ENCODE peak calls at places on chromosomes 3 and 15, in five cellular contexts. D is NCI-H345; U is posterior vena cava; Y is activated naive CD8-positive, alpha-beta T cell treated with anti-CD3 and anti-CD28 coated beads, Interleukin-2, amount 50 U/mL, for 24 hours; Z is activated T-helper 9 cell treated with anti-CD3 and anti-CD28 coated beads, Interleukin-2, amount 50 U/mL, for 16 hours. J is an unnamed sample.

GRCh38 chr3:170470063-170471006 is 51.7 kb downstream of the CLDN11 start:
- DNase-seq in D (peak; percentile 68), U (no peak), Y (no peak), Z (no peak), J (no peak)

GRCh38 chr3:152444029-152444641 is 175.4 kb downstream of the MBNL1 start:
- DNase-seq in D (no peak), U (no peak), Y (no peak), Z (no peak), J (peak; percentile 48)

GRCh38 chr3:188948658-188949400 is 222.9 kb upstream of the TPRG1 start:
- DNase-seq in D (no peak), U (no peak), Y (no peak), Z (no peak), J (no peak)

GRCh38 chr3:81769271-81769670 is 7.8 kb upstream of the GBE1 start:
- DNase-seq in D (no peak), U (no peak), Y (no peak), Z (no peak), J (no peak)

GRCh38 chr3:71450985-71451560 is 132.5 kb downstream of the FOXP1 start:
- DNase-seq in D (no peak), U (no peak), Y (no peak), Z (no peak), J (no peak)

GRCh38 chr3:43852066-43852465 is 161.3 kb downstream of the ABHD5 start:
- DNase-seq in D (no peak), U (no peak), Y (no peak), Z (no peak), J (no peak)

GRCh38 chr3:13400114-13400696 is 19.9 kb downstream of the NUP210 start:
- DNase-seq in D (no peak), U (no peak), Y (no peak), Z (no peak), J (no peak)

GRCh38 chr15:78873796-78874761 is 1.4 kb downstream of the MORF4L1 start:
- DNase-seq in D (no peak), U (no peak), Y (peak; percentile 26), Z (no peak), J (no peak)

GRCh38 chr3:190378240-190378891 is 9.6 kb upstream of the CLDN16 start:
- DNase-seq in D (no peak), U (no peak), Y (no peak), Z (no peak), J (no peak)

GRCh38 chr3:133455960-133456359 is 56.1 kb downstream of the BFSP2 start:
- DNase-seq in D (no peak), U (no peak), Y (no peak), Z (no peak), J (no peak)

GRCh38 chr3:183015185-183015584 is 34.8 kb upstream of the DCUN1D1 start:
- DNase-seq in D (no peak), U (no peak), Y (no peak), Z (no peak), J (no peak)

GRCh38 chr3:133448478-133449122 is 48.7 kb downstream of the BFSP2 start:
- DNase-seq in D (no peak), U (no peak), Y (peak; percentile 35), Z (peak; percentile 36), J (no peak)

GRCh38 chr3:47910777-47911440 is 105.3 kb downstream of the MAP4 start:
- DNase-seq in D (no peak), U (no peak), Y (no peak), Z (no peak), J (no peak)

GRCh38 chr3:118772036-118773030 is 262.3 kb downstream of the IGSF11 start:
- DNase-seq in D (peak; percentile 0), U (no peak), Y (no peak), Z (no peak), J (no peak)

GRCh38 chr3:62962656-62963055 is 87.4 kb upstream of the CADPS start:
- DNase-seq in D (no peak), U (no peak), Y (no peak), Z (no peak), J (no peak)

GRCh38 chr3:40573985-40574384 is 49.2 kb downstream of the ZNF621 start:
- DNase-seq in D (no peak), U (no peak), Y (no peak), Z (no peak), J (no peak)

GRCh38 chr15:67433495-67434099 is 87.3 kb upstream of the C15orf61 start:
- DNase-seq in D (peak; percentile 5), U (peak; percentile 78), Y (peak; percentile 41), Z (no peak), J (no peak)

GRCh38 chr3:48039487-48040190 is 23.4 kb upstream of the MAP4 start:
- DNase-seq in D (no peak), U (no peak), Y (no peak), Z (no peak), J (no peak)

GRCh38 chr15:70033529-70034140 is 64.1 kb downstream of the TLE3 start:
- DNase-seq in D (peak; percentile 65), U (peak; percentile 79), Y (no peak), Z (no peak), J (peak; percentile 93)

GRCh38 chr3:58529516-58530353 is 7.3 kb downstream of the ACOX2 start:
- DNase-seq in D (no peak), U (no peak), Y (peak; percentile 22), Z (no peak), J (no peak)

GRCh38 chr3:12810013-12810780 is 13.7 kb downstream of the CAND2 start:
- DNase-seq in D (peak; percentile 90), U (peak; percentile 98), Y (peak; percentile 95), Z (peak; percentile 87), J (peak; percentile 83)

GRCh38 chr15:38002883-38003477 is 68.5 kb downstream of the TMCO5A start:
- DNase-seq in D (no peak), U (peak; percentile 81), Y (peak; percentile 20), Z (no peak), J (no peak)

GRCh38 chr3:63523100-63523499 is 129.4 kb upstream of the SNTN start:
- DNase-seq in D (no peak), U (no peak), Y (no peak), Z (no peak), J (no peak)

GRCh38 chr3:123406598-123406997 is 42.3 kb downstream of the ADCY5 start:
- DNase-seq in D (no peak), U (peak; percentile 79), Y (no peak), Z (no peak), J (peak; percentile 11)

GRCh38 chr3:13262493-13263211 is 157.5 kb downstream of the NUP210 start:
- DNase-seq in D (no peak), U (no peak), Y (peak; percentile 18), Z (no peak), J (no peak)

GRCh38 chr3:150640256-150640655 is 37.1 kb downstream of the SELENOT start:
- DNase-seq in D (no peak), U (no peak), Y (no peak), Z (no peak), J (no peak)

GRCh38 chr15:85131915-85132314 is 150.3 kb downstream of the PDE8A start:
- DNase-seq in D (no peak), U (no peak), Y (no peak), Z (no peak), J (no peak)

GRCh38 chr3:64291345-64291744 is 66.1 kb upstream of the PRICKLE2 start:
- DNase-seq in D (no peak), U (peak; percentile 84), Y (no peak), Z (no peak), J (no peak)

GRCh38 chr3:47404955-47405790 is 24.4 kb downstream of the PTPN23 start:
- DNase-seq in D (no peak), U (peak; percentile 85), Y (no peak), Z (no peak), J (no peak)

GRCh38 chr3:18445421-18446066 is 20.4 kb upstream of the SATB1 start:
- DNase-seq in D (peak; percentile 5), U (no peak), Y (peak; percentile 73), Z (peak; percentile 57), J (no peak)

GRCh38 chr15:85545185-85545584 is 164.8 kb downstream of the AKAP13 start:
- DNase-seq in D (no peak), U (no peak), Y (no peak), Z (no peak), J (no peak)

GRCh38 chr15:36161781-36162212 is 417.6 kb upstream of the CDIN1 start:
- DNase-seq in D (no peak), U (no peak), Y (no peak), Z (no peak), J (no peak)

GRCh38 chr3:23455084-23455483 is 252.0 kb downstream of the UBE2E2 start:
- DNase-seq in D (no peak), U (no peak), Y (no peak), Z (no peak), J (no peak)

GRCh38 chr15:74402873-74403589 is 30.7 kb downstream of the SEMA7A start:
- DNase-seq in D (no peak), U (no peak), Y (peak; percentile 89), Z (peak; percentile 55), J (no peak)

GRCh38 chr3:148004331-148004730 is 595.2 kb downstream of the ZIC1 start:
- DNase-seq in D (no peak), U (no peak), Y (no peak), Z (no peak), J (no peak)

GRCh38 chr3:188231454-188231853 is 77.5 kb downstream of the LPP start:
- DNase-seq in D (no peak), U (no peak), Y (no peak), Z (no peak), J (no peak)

GRCh38 chr3:54900954-54901591 is 26.8 kb downstream of the LRTM1 start:
- DNase-seq in D (no peak), U (no peak), Y (no peak), Z (no peak), J (no peak)

GRCh38 chr3:17411157-17411877 is 331.1 kb downstream of the TBC1D5 start:
- DNase-seq in D (no peak), U (no peak), Y (no peak), Z (no peak), J (no peak)

GRCh38 chr3:172359231-172359630 is 89.0 kb downstream of the GHSR start:
- DNase-seq in D (no peak), U (no peak), Y (no peak), Z (no peak), J (no peak)

J was measured in NCI-H1105.